ENCODE peak calls at places on chromosomes 5 and 9, in five cellular contexts. P is stimulated activated CD8-positive, alpha-beta memory T cell treated with anti-CD3 and anti-CD28 coated beads, Interleukin-2, amount 100 ng/mL, for 48 hours; Z is breast epithelium; K is fibroblast of mammary gland; H is GM23248. S is an unnamed sample.

GRCh38 chr9:134069536-134070399 is 1.9 kb upstream of the BRD3 start:
- DNase-seq in P (no peak), K (no peak), Z (no peak), H (no peak), S (no peak)

GRCh38 chr5:123538670-123539459 is 26.9 kb downstream of the CSNK1G3 start:
- DNase-seq in K (peak), P (no peak), Z (no peak), H (peak), S (no peak)

GRCh38 chr5:132471944-132472343 is 18.6 kb downstream of the IRF1 start:
- DNase-seq in Z (no peak), K (peak), H (no peak), P (no peak), S (no peak)

GRCh38 chr5:64201986-64202385 is 36.3 kb downstream of the RNF180 start:
- DNase-seq in H (no peak), P (no peak), Z (no peak), K (no peak), S (no peak)

GRCh38 chr5:38317887-38318286 is 59.5 kb downstream of the EGFLAM start:
- DNase-seq in H (no peak), P (no peak), K (no peak), Z (no peak), S (no peak)

GRCh38 chr5:122478741-122479459 is 166.9 kb downstream of the SNCAIP start:
- DNase-seq in Z (no peak), K (peak), H (no peak), P (no peak), S (no peak)

GRCh38 chr9:115000217-115000639 is 69.8 kb upstream of the TNFSF8 start:
- DNase-seq in P (no peak), K (peak), H (peak), Z (no peak), S (no peak)

GRCh38 chr9:111632051-111632450 is 917 bp downstream of the DNAJC25 start:
- DNase-seq in P (no peak), H (peak), Z (no peak), K (peak), S (no peak)

GRCh38 chr9:109475526-109475925 is 22.6 kb downstream of the PTPN3 start:
- DNase-seq in P (no peak), Z (no peak), H (no peak), K (no peak), S (no peak)

GRCh38 chr9:71643330-71643729 is 125.0 kb downstream of the CEMIP2 start:
- DNase-seq in Z (no peak), H (no peak), K (no peak), P (no peak), S (no peak)

GRCh38 chr5:42974546-42974945 is 65.6 kb downstream of the ANXA2R start:
- DNase-seq in H (no peak), Z (no peak), P (no peak), K (no peak), S (no peak)

GRCh38 chr5:123914333-123914732 is 402.4 kb downstream of the CSNK1G3 start:
- DNase-seq in P (no peak), K (no peak), H (no peak), Z (no peak), S (no peak)

GRCh38 chr9:32378496-32378895 is 5.9 kb upstream of the ACO1 start:
- DNase-seq in Z (no peak), K (peak), H (peak), P (no peak), S (no peak)

GRCh38 chr9:73434826-73435225 is 283.2 kb downstream of the ANXA1 start:
- DNase-seq in P (no peak), K (peak), H (no peak), Z (no peak), S (no peak)

GRCh38 chr9:12972608-12973589 is 198.1 kb downstream of the LURAP1L start:
- DNase-seq in P (no peak), H (peak), K (no peak), Z (peak), S (peak)

GRCh38 chr5:96014395-96014794 is 52.7 kb upstream of the ELL2 start:
- DNase-seq in K (no peak), P (no peak), Z (no peak), H (no peak), S (no peak)

GRCh38 chr5:67082941-67083340 is 113.7 kb downstream of the CD180 start:
- DNase-seq in P (no peak), K (no peak), Z (no peak), H (no peak), S (no peak)

GRCh38 chr9:36336511-36336910 is 63.6 kb downstream of the RNF38 start:
- DNase-seq in K (peak), Z (no peak), P (no peak), H (peak), S (no peak)